ENCODE peak calls at places on chromosomes 12 and 14, in five cellular contexts. N is GM23338, P is HCT116, J is breast epithelium, U is suprapubic skin. B is an unnamed sample. For H3K4me1, the result is how much of the 10 kb centered on the place peaks cover.

GRCh38 chr14:101665478-101666078 is 95.9 kb upstream of the PPP2R5C start:
- DNase-seq in J (no peak), N (peak), U (no peak), P (peak), B (no peak)

GRCh38 chr12:122983789-122984515 is 3.5 kb downstream of the ARL6IP4 start:
- DNase-seq in N (no peak), J (no peak), P (no peak), U (peak), B (no peak)

GRCh38 chr14:71538288-71538687 is 393.9 kb upstream of the RGS6 start:
- DNase-seq in N (no peak), P (no peak), U (no peak), J (no peak), B (no peak)

GRCh38 chr14:38357557-38357956 is 101.7 kb upstream of the CLEC14A start:
- DNase-seq in J (no peak), N (no peak), U (no peak), P (no peak), B (no peak)

GRCh38 chr14:56198438-56198837 is 80.2 kb downstream of the PELI2 start:
- DNase-seq in P (no peak), U (no peak), J (no peak), N (no peak), B (no peak)

GRCh38 chr14:37093364-37093763 is 79.0 kb downstream of the SLC25A21 start:
- DNase-seq in J (no peak), U (no peak), N (no peak), P (no peak), B (no peak)

GRCh38 chr12:2264622-2265306 is 212.0 kb downstream of the CACNA1C start:
- DNase-seq in P (no peak), N (no peak), U (peak), J (peak), B (no peak)

GRCh38 chr12:38664661-38665269 is 240.6 kb downstream of the CPNE8 start:
- DNase-seq in J (no peak), N (peak), P (peak), U (no peak), B (no peak)

GRCh38 chr12:121845699-121846098 is 13.0 kb downstream of the HPD start:
- DNase-seq in N (no peak), P (no peak), J (no peak), U (no peak), B (no peak)

GRCh38 chr14:68440776-68441175 is 352.1 kb downstream of the ZFP36L1 start:
- DNase-seq in P (no peak), N (no peak), U (no peak), J (no peak), B (no peak)

GRCh38 chr14:72196237-72196636 is 264.0 kb downstream of the RGS6 start:
- DNase-seq in U (no peak), J (no peak), P (no peak), N (no peak), B (no peak)

GRCh38 chr12:14211829-14212455 is 153.5 kb upstream of the ATF7IP start:
- DNase-seq in J (no peak), N (no peak), U (no peak), P (no peak), B (no peak)

GRCh38 chr12:118055865-118056773 is 4.9 kb downstream of the WSB2 start:
- DNase-seq in P (no peak), J (no peak), U (no peak), N (no peak), B (no peak)

GRCh38 chr14:24880689-24881088 is 169.3 kb downstream of the STXBP6 start:
- DNase-seq in U (no peak), J (no peak), P (no peak), N (no peak), B (no peak)

GRCh38 chr14:24879661-24880381 is 170.1 kb downstream of the STXBP6 start:
- DNase-seq in U (no peak), P (no peak), N (no peak), J (no peak), B (no peak)

GRCh38 chr14:24883571-24883970 is 166.4 kb downstream of the STXBP6 start:
- DNase-seq in J (no peak), P (no peak), U (no peak), N (no peak), B (no peak)

GRCh38 chr14:24885410-24885913 is 164.5 kb downstream of the STXBP6 start:
- DNase-seq in U (no peak), N (no peak), J (no peak), P (no peak), B (no peak)

DNA sequence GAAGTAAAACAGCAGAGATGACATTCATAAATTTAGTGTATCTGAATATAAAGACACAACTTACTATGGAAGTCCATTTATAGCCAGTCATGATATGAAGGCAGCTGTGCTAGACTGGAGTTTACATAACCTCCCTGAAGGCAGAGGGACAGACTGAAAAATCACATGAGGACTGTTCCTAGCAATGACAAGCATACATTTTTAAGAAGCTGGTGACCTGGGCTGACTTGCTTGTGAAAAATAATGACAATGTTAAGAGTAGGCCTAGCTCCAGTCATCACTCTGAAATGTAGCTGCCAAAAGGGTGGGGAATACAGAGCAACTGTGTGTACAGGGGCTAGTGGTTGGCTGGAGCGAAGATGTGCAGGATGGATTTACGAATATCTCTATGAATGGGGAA is 168.5 kb downstream of the STXBP6 start:
- DNase-seq in N (no peak), U (no peak), P (no peak), J (no peak), B (no peak)
- H3K27ac ChIP-seq in N (no peak), U (no peak), P (no peak), J (no peak), B (no peak)

GRCh38 chr12:4283512-4284255 is 10.1 kb downstream of the CCND2 start:
- DNase-seq in P (no peak), N (no peak), U (no peak), J (no peak), B (no peak)
- H3K4me1 ChIP-seq in P (under half), N (under half), U (under half), J (under half), B (half or more)

DNA sequence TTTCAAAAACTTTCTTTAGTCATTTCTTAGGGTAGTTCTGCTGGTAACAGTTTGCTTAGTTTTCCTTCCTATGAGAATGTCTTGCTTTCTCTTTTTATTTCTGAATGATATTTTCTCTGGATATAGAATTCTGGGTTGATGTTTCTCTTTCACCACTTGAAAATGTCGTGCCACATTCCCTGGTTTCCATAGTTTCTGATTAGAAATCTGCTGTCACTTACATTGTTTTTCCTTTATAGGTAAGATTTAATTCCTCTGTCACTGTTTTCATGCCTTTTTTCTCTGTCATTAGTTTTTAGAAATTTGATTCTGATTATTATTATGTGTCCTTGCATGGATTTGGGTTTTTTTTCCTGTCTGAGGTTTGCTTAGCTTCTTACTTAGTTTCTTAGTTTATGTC is 77.3 kb upstream of the PCNX4 start:
- DNase-seq in P (no peak), N (no peak), U (no peak), J (no peak), B (no peak)
- TF ChIP-seq POLR2AphosphoS5 in P (no peak), N (no peak), U (no peak), J (no peak), B (no peak)

DNA sequence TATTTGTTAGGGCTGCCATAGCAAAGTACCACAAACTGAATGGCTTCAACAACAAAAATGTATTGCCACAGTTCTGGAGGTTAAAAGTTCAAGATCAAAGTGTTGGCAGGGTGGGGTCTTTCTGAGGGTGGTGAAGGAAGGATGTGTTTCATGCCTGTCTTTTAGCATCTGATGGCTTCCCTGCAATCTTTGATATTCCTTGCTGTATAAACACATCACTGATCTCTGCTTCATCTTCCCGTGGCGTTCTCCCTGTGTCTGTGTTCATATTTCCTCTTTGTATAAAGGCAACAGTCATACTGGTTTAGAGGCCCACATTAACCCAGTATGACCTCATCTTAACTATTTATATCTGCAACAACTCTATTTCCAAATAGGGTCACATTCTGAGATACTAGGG is 167.5 kb downstream of the BTG1 start:
- DNase-seq in P (no peak), U (no peak), N (no peak), J (no peak), B (no peak)
- H3K27ac ChIP-seq in P (no peak), U (no peak), N (no peak), J (no peak), B (no peak)

GRCh38 chr14:73780391-73780790 is 66.2 kb upstream of the PNMA1 start:
- DNase-seq in U (peak), P (no peak), N (no peak), J (no peak), B (peak)
- H3K4me1 ChIP-seq in U (under half), P (under half), N (under half), J (under half), B (half or more)

DNA sequence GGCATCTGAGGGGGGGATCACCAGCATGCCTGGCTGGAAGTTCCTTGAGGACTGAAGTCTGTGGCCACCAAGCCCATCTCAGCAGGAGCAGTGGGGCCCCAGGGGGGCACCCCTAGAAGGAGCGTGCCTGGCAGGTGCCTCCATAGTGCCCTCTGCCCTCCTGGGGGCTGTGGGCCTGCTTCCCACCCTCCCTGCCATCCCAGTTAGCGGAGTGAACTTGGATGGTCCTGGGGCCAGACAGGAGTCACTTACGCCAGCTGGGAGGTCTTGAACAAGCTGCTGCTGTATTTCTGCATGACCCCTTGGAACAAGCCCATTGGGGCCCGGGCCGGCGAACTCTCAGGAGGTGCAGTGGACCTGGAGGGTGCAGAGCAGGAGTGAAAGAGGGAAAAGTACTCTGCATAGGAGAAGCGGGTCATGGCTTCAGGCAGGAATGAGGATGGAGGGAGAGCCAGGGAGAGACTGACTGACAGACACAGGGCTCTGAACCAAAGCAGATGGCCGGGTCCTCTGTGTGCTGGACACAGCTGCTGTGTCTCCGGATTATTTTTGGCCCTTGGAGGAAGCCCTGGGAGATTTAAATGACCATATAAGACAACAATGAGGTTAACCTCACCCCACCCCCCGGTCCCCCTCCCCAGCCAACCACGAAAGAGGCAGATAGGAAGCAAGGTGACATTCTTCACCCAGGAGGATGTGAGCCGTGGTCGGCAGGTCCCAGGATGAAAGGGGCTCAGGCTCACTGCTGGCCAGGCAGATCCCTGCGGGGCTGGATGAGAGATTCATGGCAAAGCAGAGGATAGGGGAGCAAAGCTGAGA is 19.6 kb downstream of the ASB2 start:
- DNase-seq in P (no peak), J (no peak), N (no peak), U (no peak), B (peak)
- TF ChIP-seq POLR2AphosphoS5 in P (no peak), J (no peak), N (no peak), U (no peak), B (no peak)

B was measured in spleen.